ENCODE peak calls at places on chromosomes 16 and 17, in four cellular contexts. N, F, I and H are unnamed samples.
A peak's percentile ranks its signal among the peaks of the same experiment; 100 is the strongest.

GRCh38 chr16:27800817-27801216 is 250.9 kb downstream of the KATNIP start:
- DNase-seq in I (no peak), N (no peak), F (no peak), H (no peak)

GRCh38 chr17:3843935-3844516 is 2.0 kb downstream of the NCBP3 start:
- DNase-seq in F (peak; percentile 72), N (no peak), I (peak; percentile 68), H (no peak)

GRCh38 chr17:49494937-49495841 is at the start of gene NGFR:
- DNase-seq in N (no peak), I (peak; percentile 58), F (peak; percentile 75), H (no peak)

GRCh38 chr17:15157051-15157450 is 108.1 kb downstream of the PMP22 start:
- DNase-seq in N (no peak), I (no peak), F (no peak), H (no peak)

GRCh38 chr17:5699789-5700188 is 115.5 kb upstream of the NLRP1 start:
- DNase-seq in F (no peak), N (no peak), I (no peak), H (no peak)

GRCh38 chr17:36989173-36989572 is 40.4 kb downstream of the AATF start:
- DNase-seq in F (no peak), N (no peak), I (no peak), H (no peak)

GRCh38 chr17:55751720-55752250 is 934 bp downstream of the PCTP start:
- DNase-seq in I (no peak), N (no peak), F (no peak), H (no peak)

GRCh38 chr16:1964046-1964505 is 550 bp downstream of the RPS2 start:
- DNase-seq in I (peak; percentile 43), N (no peak), F (peak; percentile 51), H (no peak)

GRCh38 chr17:41322264-41322902 is 6.9 kb upstream of the KRTAP17-1 start:
- DNase-seq in N (no peak), I (peak; percentile 35), F (peak; percentile 46), H (no peak)

GRCh38 chr16:22370038-22370541 is 4.3 kb downstream of the CDR2 start:
- DNase-seq in F (no peak), N (no peak), I (no peak), H (no peak)

DNA sequence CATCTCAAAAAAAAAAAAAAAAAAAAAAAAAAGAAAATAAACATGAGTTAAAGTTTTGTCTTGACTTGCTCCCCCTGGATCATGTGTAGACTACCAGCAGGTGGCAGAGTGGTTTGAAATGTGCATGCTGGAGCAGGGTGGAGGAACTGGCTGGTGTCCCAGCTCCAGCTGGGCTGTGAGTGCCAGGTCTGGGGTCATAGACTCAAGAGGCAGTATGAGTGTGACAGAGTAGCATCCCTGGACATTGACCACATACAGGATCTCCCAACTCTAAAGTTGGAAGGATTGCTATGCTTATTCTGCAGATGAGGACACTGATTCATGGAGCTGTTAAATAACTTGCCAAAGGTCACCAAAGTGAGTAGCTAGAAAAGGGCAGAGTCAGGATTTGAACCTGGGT is 198.0 kb upstream of the MPHOSPH6 start:
- DNase-seq in I (peak; percentile 36), N (no peak), F (peak; percentile 8), H (peak; percentile 66)
- TF ChIP-seq CTCF in I (peak; percentile 37), N (peak; percentile 31), F (peak; percentile 52), H (peak; percentile 72)

DNA sequence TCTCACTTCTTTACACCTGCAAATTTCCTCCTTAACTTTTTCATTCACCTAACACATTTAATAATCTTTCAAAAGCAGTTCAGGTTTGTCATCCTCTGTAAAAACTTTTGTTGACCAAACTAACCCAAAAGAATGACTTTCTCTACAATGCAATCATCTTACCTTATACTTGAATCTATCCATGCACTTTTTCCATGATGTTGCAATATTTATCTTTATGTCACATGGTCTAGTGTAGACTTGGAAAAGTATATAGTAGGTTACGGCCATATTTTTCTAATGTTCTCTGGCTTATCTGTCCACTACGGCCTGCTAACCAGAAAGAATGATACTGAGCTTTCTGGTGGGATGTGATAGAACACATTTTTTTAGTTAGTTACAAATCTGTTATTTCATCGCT is 431.0 kb upstream of the SOX9 start:
- DNase-seq in F (no peak), I (no peak), N (no peak), H (no peak)
- TF ChIP-seq CTCF in F (no peak), I (no peak), N (no peak), H (no peak)

DNA sequence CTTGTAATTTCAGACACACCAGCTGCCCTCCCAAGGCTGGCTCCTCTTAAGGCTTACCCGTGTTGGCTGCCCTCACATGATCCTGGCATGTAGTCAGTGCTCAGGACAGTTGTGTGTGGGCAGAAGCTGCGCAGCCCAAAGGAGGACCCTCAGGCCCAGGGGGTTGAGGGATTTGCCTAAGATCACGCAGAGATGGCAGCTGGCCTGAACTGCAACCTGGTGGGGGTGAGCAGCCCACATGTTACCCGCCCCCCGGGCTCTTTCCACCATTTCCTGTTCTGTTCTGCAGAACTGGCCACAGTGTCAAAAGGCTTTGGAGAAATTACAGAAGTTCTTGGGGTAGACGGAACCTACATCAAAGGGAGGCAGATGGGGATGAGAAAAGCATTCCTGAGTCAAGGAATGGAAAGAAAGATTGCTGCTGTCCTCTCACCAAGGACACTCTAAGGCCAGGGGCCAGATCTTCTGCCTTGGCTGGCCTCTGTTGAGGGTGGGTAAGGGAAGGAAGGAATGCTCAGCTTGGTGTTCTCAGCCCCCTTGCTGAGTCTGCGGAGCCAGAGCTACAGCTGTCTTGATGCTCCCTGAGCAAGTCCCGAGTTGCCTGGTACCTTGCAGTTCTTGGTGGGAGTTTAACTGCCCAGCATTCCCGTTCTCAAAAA is 53.0 kb downstream of the EPN2 start:
- DNase-seq in I (no peak), F (peak; percentile 21), N (no peak), H (no peak)
- TF ChIP-seq CTCF in I (no peak), F (no peak), N (no peak), H (no peak)

DNA sequence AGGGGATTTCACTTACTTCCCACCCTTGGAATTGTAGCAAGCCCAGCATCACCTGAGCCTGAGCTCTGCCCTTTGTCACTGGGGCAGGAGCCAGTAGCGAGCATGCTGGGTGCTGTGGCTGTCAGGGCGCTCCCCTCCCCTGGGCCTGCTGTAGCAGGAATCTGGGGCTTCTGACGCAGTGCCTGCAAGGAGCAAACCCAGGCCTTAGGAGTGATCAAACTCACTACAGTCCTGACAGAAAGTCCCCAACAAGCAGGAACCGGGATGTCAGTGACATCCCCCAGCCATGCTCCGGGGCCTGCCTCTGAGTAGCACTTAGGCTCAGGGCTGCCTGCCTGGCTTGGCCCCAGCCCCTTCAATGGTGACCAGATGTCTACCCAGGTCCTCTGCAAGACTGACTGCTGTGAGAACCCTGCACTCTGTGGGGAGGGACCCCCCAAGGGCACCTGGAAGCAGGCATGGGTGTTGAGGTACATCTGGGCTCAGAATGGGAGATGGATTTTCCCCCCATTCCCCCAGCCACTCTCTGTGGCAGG is 23.5 kb downstream of the PLD6 start:
- DNase-seq in N (no peak), I (no peak), F (no peak), H (no peak)
- TF ChIP-seq CTCF in N (no peak), I (no peak), F (no peak), H (no peak)

GRCh38 chr16:54282202-54282922 is 4.2 kb downstream of the IRX3 start:
- DNase-seq in I (no peak), N (peak; percentile 89), F (no peak), H (no peak)
- TF ChIP-seq CTCF in I (peak; percentile 36), N (peak; percentile 45), F (peak; percentile 26), H (peak; percentile 51)